ENCODE peak calls at places on chromosome 12, in nine cellular contexts. Y, T, P, H, W, V, X, J and C are unnamed samples.

GRCh38 chr12:24814379-24815086 is 134.4 kb downstream of the BCAT1 start:
- DNase-seq in T (no peak), Y (no peak), H (peak; percentile 65), X (no peak), P (peak; percentile 65), W (no peak), V (no peak), J (no peak), C (no peak)

GRCh38 chr12:52045794-52046199 is 5.4 kb upstream of the NR4A1 start:
- DNase-seq in H (no peak), J (no peak), V (no peak), X (no peak), P (peak; percentile 68), T (no peak), W (no peak), Y (no peak), C (no peak)

GRCh38 chr12:6630696-6631095 is 5.1 kb downstream of the LPAR5 start:
- DNase-seq in X (no peak), W (no peak), H (no peak), J (no peak), P (no peak), T (no peak), V (no peak), Y (no peak), C (no peak)

GRCh38 chr12:104805186-104805585 is 152.9 kb downstream of the SLC41A2 start:
- DNase-seq in T (no peak), X (peak; percentile 27), Y (no peak), W (peak; percentile 35), H (no peak), J (no peak), V (no peak), P (no peak), C (no peak)

GRCh38 chr12:107079172-107080011 is 14.0 kb downstream of the CRY1 start:
- DNase-seq in X (peak; percentile 6), P (peak; percentile 31), V (no peak), H (peak; percentile 5), Y (peak; percentile 11), T (no peak), J (no peak), W (no peak), C (no peak)

GRCh38 chr12:106144847-106145246 is 6.1 kb upstream of the NUAK1 start:
- DNase-seq in X (no peak), Y (no peak), T (no peak), V (no peak), P (no peak), H (peak; percentile 77), W (no peak), J (no peak), C (no peak)

GRCh38 chr12:41108032-41108431 is 80.1 kb upstream of the PDZRN4 start:
- DNase-seq in H (peak; percentile 38), J (no peak), W (no peak), X (no peak), T (no peak), P (no peak), Y (no peak), V (no peak), C (no peak)

GRCh38 chr12:116559080-116559329 is 176 bp upstream of the MAP1LC3B2 start:
- DNase-seq in W (no peak), T (no peak), P (no peak), H (peak; percentile 28), J (no peak), V (no peak), Y (no peak), X (no peak), C (no peak)

GRCh38 chr12:113286712-113287111 is 48.2 kb downstream of the SLC8B1 start:
- DNase-seq in J (no peak), T (no peak), P (no peak), H (no peak), Y (no peak), W (no peak), V (no peak), X (no peak), C (no peak)